ENCODE peak calls at places on chromosome 14, in ten cellular contexts. M is GM13976; Q is HuH-7.5; I is A549; U is GM12878; R is stromal cell of bone marrow; Y is GM23248; C is stimulated activated CD8-positive, alpha-beta memory T cell treated with anti-CD3 and anti-CD28 coated beads, Interleukin-4, amount 100 ng/mL, for 24 hours; K is NCI-H2081; D is NCI-H510A. G is an unnamed sample.

GRCh38 chr14:51242545-51243490 is 2.8 kb downstream of the TMX1 start:
- DNase-seq in C (no peak), Y (no peak), R (no peak), M (no peak), D (no peak), K (no peak), I (no peak), U (no peak), Q (no peak), G (no peak)

GRCh38 chr14:104582649-104583048 is 3.1 kb downstream of the C14orf180 start:
- DNase-seq in D (no peak), Y (no peak), C (no peak), R (no peak), M (no peak), Q (no peak), U (no peak), K (no peak), I (no peak), G (no peak)

GRCh38 chr14:26528415-26529182 is 69.2 kb downstream of the NOVA1 start:
- DNase-seq in I (no peak), K (no peak), R (peak), D (no peak), U (no peak), Q (no peak), Y (peak), M (no peak), C (no peak), G (peak)

GRCh38 chr14:93219103-93219726 is 12.2 kb downstream of the UBR7 start:
- DNase-seq in Y (peak), C (no peak), M (peak), K (peak), D (no peak), I (peak), R (no peak), Q (peak), U (no peak), G (peak)

GRCh38 chr14:102917469-102918211 is 4.8 kb upstream of the AMN start:
- DNase-seq in I (peak), U (no peak), C (peak), Q (peak), Y (peak), K (peak), D (no peak), R (peak), M (peak), G (no peak)

GRCh38 chr14:65256714-65257113 is 154.4 kb upstream of the MAX start:
- DNase-seq in D (no peak), Q (no peak), M (no peak), K (no peak), C (no peak), R (no peak), Y (no peak), I (no peak), U (no peak), G (no peak)

GRCh38 chr14:96062010-96062409 is 22.8 kb downstream of the C14orf132 start:
- DNase-seq in M (no peak), Q (no peak), C (no peak), U (no peak), Y (no peak), I (no peak), D (no peak), K (no peak), R (no peak), G (no peak)

GRCh38 chr14:91116913-91117588 is 3.2 kb downstream of the DGLUCY start:
- DNase-seq in K (no peak), C (peak), Q (no peak), R (no peak), D (no peak), Y (no peak), M (no peak), U (no peak), I (no peak), G (no peak)

GRCh38 chr14:22276913-22277816 is 311.9 kb downstream of the DAD1 start:
- DNase-seq in D (no peak), Y (peak), M (no peak), U (no peak), K (no peak), I (peak), R (peak), Q (no peak), C (no peak), G (no peak)

GRCh38 chr14:68777644-68778043 is 15.2 kb downstream of the ZFP36L1 start:
- DNase-seq in M (no peak), I (no peak), U (no peak), K (no peak), D (no peak), Y (no peak), Q (no peak), R (no peak), C (no peak), G (no peak)

GRCh38 chr14:93742761-93743160 is 45.5 kb downstream of the PRIMA1 start:
- DNase-seq in D (no peak), Q (no peak), C (no peak), M (no peak), K (no peak), R (no peak), U (no peak), I (no peak), Y (no peak), G (no peak)

G was measured in MG63.